ENCODE peak calls at places on chromosomes 3 and 15, in four cellular contexts. F, V, O and B are unnamed samples.

GRCh38 chr15:41928100-41928499 is 34.2 kb upstream of the SPTBN5 start:
- DNase-seq in O (no peak), F (no peak), V (no peak), B (no peak)

GRCh38 chr3:13256845-13257244 is 163.3 kb downstream of the NUP210 start:
- DNase-seq in O (no peak), V (no peak), F (no peak), B (no peak)

GRCh38 chr3:49016414-49017228 is 1.8 kb downstream of the DALRD3 start:
- DNase-seq in V (no peak), O (peak; percentile 25), F (no peak), B (peak; percentile 45)

GRCh38 chr3:38843898-38844297 is 27.9 kb upstream of the SCN10A start:
- DNase-seq in O (no peak), V (peak; percentile 60), F (peak; percentile 57), B (no peak)

GRCh38 chr3:43012189-43012588 is 33.1 kb downstream of the GASK1A start:
- DNase-seq in O (no peak), V (no peak), F (no peak), B (no peak)

GRCh38 chr15:55289573-55290360 is at the start of gene RAB27A:
- DNase-seq in O (peak; percentile 90), F (peak; percentile 88), V (peak; percentile 28), B (peak; percentile 90)

GRCh38 chr15:83854314-83854713 is 200.4 kb downstream of the ADAMTSL3 start:
- DNase-seq in V (peak; percentile 48), O (no peak), F (no peak), B (no peak)

GRCh38 chr3:168061332-168061996 is 34.3 kb downstream of the GOLIM4 start:
- DNase-seq in V (no peak), O (no peak), F (no peak), B (no peak)

GRCh38 chr15:83278191-83278590 is 6.3 kb downstream of the BNC1 start:
- DNase-seq in V (no peak), O (no peak), F (no peak), B (no peak)

GRCh38 chr3:138916824-138917223 is 30.1 kb downstream of the FOXL2 start:
- DNase-seq in O (peak; percentile 81), V (no peak), F (no peak), B (no peak)

GRCh38 chr3:12601072-12601471 is 44.2 kb downstream of the MKRN2 start:
- DNase-seq in O (no peak), F (no peak), V (no peak), B (no peak)

GRCh38 chr15:98883504-98883903 is 124.1 kb downstream of the PGPEP1L start:
- DNase-seq in V (no peak), O (no peak), F (no peak), B (no peak)

GRCh38 chr3:42732196-42732828 is 29.7 kb upstream of the HHATL start:
- DNase-seq in V (no peak), O (no peak), F (no peak), B (peak; percentile 41)

GRCh38 chr3:131387796-131388195 is 6.2 kb downstream of the NUDT16 start:
- DNase-seq in O (no peak), V (no peak), F (no peak), B (no peak)

GRCh38 chr3:11803977-11804903 is 42.4 kb downstream of the TAMM41 start:
- DNase-seq in F (peak; percentile 78), V (peak; percentile 35), O (no peak), B (peak; percentile 61)

GRCh38 chr3:50574280-50574831 is 5.0 kb downstream of the HEMK1 start:
- DNase-seq in F (no peak), V (no peak), O (peak; percentile 38), B (no peak)

GRCh38 chr3:105388199-105388598 is 21.5 kb downstream of the ALCAM start:
- DNase-seq in F (no peak), O (no peak), V (no peak), B (no peak)

GRCh38 chr3:195207731-195208130 is 63.2 kb downstream of the XXYLT1 start:
- DNase-seq in O (no peak), F (no peak), V (no peak), B (peak; percentile 32)

GRCh38 chr3:70982274-70982673 is 601.3 kb downstream of the FOXP1 start:
- DNase-seq in F (no peak), V (no peak), O (no peak), B (no peak)

GRCh38 chr3:70738310-70738681 is 425.9 kb upstream of the MDFIC2 start:
- DNase-seq in V (no peak), F (no peak), O (no peak), B (no peak)

GRCh38 chr3:193782280-193782654 is 189.3 kb downstream of the OPA1 start:
- DNase-seq in V (peak; percentile 80), F (no peak), O (no peak), B (peak; percentile 90)

GRCh38 chr3:96700322-96701315 is 113.8 kb upstream of the EPHA6 start:
- DNase-seq in V (no peak), F (peak; percentile 76), O (no peak), B (peak; percentile 73)

DNA sequence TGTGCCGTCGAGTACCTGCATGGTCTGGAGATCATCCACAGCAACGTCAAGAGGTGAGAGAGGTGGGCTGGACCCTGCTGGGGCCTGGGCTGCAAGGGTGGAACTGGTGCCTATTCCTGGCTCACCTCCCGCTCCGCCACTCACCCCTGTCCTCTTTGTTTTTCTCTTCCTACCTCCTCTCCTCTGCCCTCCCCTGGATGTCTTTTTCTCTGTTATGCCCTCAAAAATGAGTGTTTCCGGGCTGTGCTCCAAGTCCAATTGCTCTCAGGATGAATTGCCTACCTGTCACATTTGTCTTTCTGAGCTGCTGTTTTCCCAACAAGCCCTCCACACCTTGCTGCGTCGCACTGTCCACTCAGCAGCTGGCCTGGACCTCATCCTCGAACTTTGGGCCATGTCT is 28.5 kb upstream of the TATDN2 start:
- DNase-seq in V (no peak), F (no peak), O (no peak), B (no peak)
- H3K27ac ChIP-seq in V (peak overlapping the region; percentile 5), F (peak overlapping the region; percentile 50), O (peak overlapping the region; percentile 28), B (no peak overlapping the region)

GRCh38 chr15:65244638-65245037 is 33.4 kb upstream of the CILP start:
- DNase-seq in F (no peak), O (no peak), V (no peak), B (no peak)
- H3K4me1 ChIP-seq in F (no peaks in the 10 kb centered on the region), O (no peaks in the 10 kb centered on the region), V (no peaks in the 10 kb centered on the region), B (peaks cover 9% of the 10 kb centered on the region)

GRCh38 chr15:57571725-57572124 is 20.0 kb upstream of the MYZAP start:
- DNase-seq in V (no peak), F (no peak), O (no peak), B (no peak)
- H3K36me3 ChIP-seq in V (no peaks in the 10 kb centered on the region), F (no peaks in the 10 kb centered on the region), O (no peaks in the 10 kb centered on the region), B (no peaks in the 10 kb centered on the region)

GRCh38 chr15:35605790-35606189 is 59.8 kb upstream of the DPH6 start:
- DNase-seq in O (no peak), V (no peak), F (no peak), B (no peak)

GRCh38 chr15:35603298-35603697 is 57.3 kb upstream of the DPH6 start:
- DNase-seq in F (no peak), V (no peak), O (no peak), B (no peak)

GRCh38 chr15:35606345-35606744 is 60.4 kb upstream of the DPH6 start:
- DNase-seq in F (no peak), V (no peak), O (no peak), B (no peak)
- H3K27ac ChIP-seq in F (no peak overlapping the region), V (no peak overlapping the region), O (no peak overlapping the region), B (peak overlapping the region; percentile 25)